ENCODE peak calls at places on chromosome 6, in nine cellular contexts. T, A, E, U, N, O, I, V and B are unnamed samples.
A peak's percentile ranks its signal among the peaks of the same experiment; 100 is the strongest.

GRCh38 chr6:25774120-25774730 is 19.7 kb downstream of the SLC17A4 start:
- DNase-seq in T (no peak), A (no peak), E (no peak), U (no peak), N (no peak), O (no peak), I (no peak), V (no peak), B (no peak)

GRCh38 chr6:64034840-64035656 is 399.4 kb downstream of the PHF3 start:
- DNase-seq in T (no peak), A (no peak), E (no peak), U (no peak), N (peak; percentile 76), O (no peak), I (no peak), V (no peak), B (no peak)

GRCh38 chr6:41074692-41075436 is 2.1 kb downstream of the NFYA start:
- DNase-seq in T (no peak), A (no peak), E (no peak), U (peak; percentile 38), N (no peak), O (no peak), I (no peak), V (no peak), B (peak; percentile 49)

GRCh38 chr6:128740951-128741350 is 142.0 kb upstream of the LAMA2 start:
- DNase-seq in T (no peak), A (no peak), E (no peak), U (no peak), N (no peak), O (no peak), I (no peak), V (no peak), B (no peak)

GRCh38 chr6:84635081-84635745 is 129.2 kb downstream of the TBX18 start:
- DNase-seq in T (no peak), A (no peak), E (no peak), U (peak; percentile 79), N (no peak), O (no peak), I (no peak), V (no peak), B (no peak)

GRCh38 chr6:45566882-45567281 is 189.1 kb upstream of the SUPT3H start:
- DNase-seq in T (no peak), A (no peak), E (no peak), U (peak; percentile 31), N (no peak), O (no peak), I (no peak), V (no peak), B (no peak)

GRCh38 chr6:149046164-149046821 is 271.2 kb upstream of the TAB2 start:
- DNase-seq in T (no peak), A (no peak), E (no peak), U (no peak), N (no peak), O (no peak), I (no peak), V (no peak), B (no peak)

GRCh38 chr6:53603381-53604121 is 58.6 kb upstream of the GCLC start:
- DNase-seq in T (no peak), A (no peak), E (no peak), U (peak; percentile 32), N (no peak), O (no peak), I (no peak), V (no peak), B (peak; percentile 49)

GRCh38 chr6:118785601-118786000 is 108.4 kb upstream of the ASF1A start:
- DNase-seq in T (no peak), A (no peak), E (no peak), U (no peak), N (no peak), O (no peak), I (no peak), V (no peak), B (no peak)

GRCh38 chr6:91082311-91082803 is 495.5 kb upstream of the MAP3K7 start:
- DNase-seq in T (no peak), A (no peak), E (no peak), U (no peak), N (no peak), O (no peak), I (no peak), V (no peak), B (no peak)

GRCh38 chr6:39755231-39755630 is 30.0 kb upstream of the KIF6 start:
- DNase-seq in T (no peak), A (no peak), E (no peak), U (peak; percentile 39), N (no peak), O (no peak), I (no peak), V (no peak), B (no peak)

GRCh38 chr6:41505084-41506049 is 40.8 kb upstream of the FOXP4 start:
- DNase-seq in T (no peak), A (peak; percentile 81), E (no peak), U (peak; percentile 86), N (peak; percentile 15), O (no peak), I (peak; percentile 44), V (peak; percentile 63), B (peak; percentile 74)

GRCh38 chr6:46848684-46849360 is 55.6 kb downstream of the MEP1A start:
- DNase-seq in T (peak; percentile 39), A (peak; percentile 85), E (peak; percentile 82), U (peak; percentile 78), N (peak; percentile 67), O (peak; percentile 32), I (peak; percentile 17), V (peak; percentile 88), B (peak; percentile 81)

GRCh38 chr6:55866110-55866509 is 9.3 kb downstream of the BMP5 start:
- DNase-seq in T (no peak), A (no peak), E (no peak), U (no peak), N (peak; percentile 72), O (no peak), I (no peak), V (no peak), B (no peak)

GRCh38 chr6:16684195-16684689 is 77.0 kb downstream of the ATXN1 start:
- DNase-seq in T (no peak), A (no peak), E (no peak), U (peak; percentile 19), N (no peak), O (no peak), I (no peak), V (no peak), B (peak; percentile 35)

GRCh38 chr6:15413558-15414257 is 167.8 kb downstream of the JARID2 start:
- DNase-seq in T (no peak), A (no peak), E (no peak), U (peak; percentile 78), N (no peak), O (no peak), I (no peak), V (no peak), B (no peak)

GRCh38 chr6:131063028-131063763 is at the start of gene EPB41L2:
- DNase-seq in T (peak; percentile 67), A (peak; percentile 89), E (peak; percentile 79), U (peak; percentile 91), N (peak; percentile 88), O (peak; percentile 3), I (no peak), V (peak; percentile 90), B (peak; percentile 90)

GRCh38 chr6:166313255-166314070 is 5.3 kb upstream of the PRR18 start:
- DNase-seq in T (peak; percentile 29), A (no peak), E (no peak), U (peak; percentile 62), N (peak; percentile 64), O (peak; percentile 18), I (peak; percentile 8), V (peak; percentile 32), B (peak; percentile 31)

GRCh38 chr6:157248264-157248663 is 75.1 kb downstream of the TMEM242 start:
- DNase-seq in T (no peak), A (no peak), E (no peak), U (no peak), N (no peak), O (no peak), I (no peak), V (no peak), B (no peak)

GRCh38 chr6:72580281-72580940 is 41.5 kb upstream of the KCNQ5 start:
- DNase-seq in T (no peak), A (no peak), E (no peak), U (peak; percentile 88), N (peak; percentile 75), O (peak; percentile 76), I (peak; percentile 84), V (no peak), B (peak; percentile 26)

GRCh38 chr6:137188855-137189254 is 15.4 kb upstream of the IL22RA2 start:
- DNase-seq in T (no peak), A (no peak), E (no peak), U (no peak), N (no peak), O (no peak), I (no peak), V (no peak), B (no peak)

GRCh38 chr6:133587841-133588240 is 301.1 kb upstream of the TCF21 start:
- DNase-seq in T (no peak), A (no peak), E (no peak), U (peak; percentile 69), N (no peak), O (no peak), I (no peak), V (no peak), B (no peak)

GRCh38 chr6:80527552-80528052 is 421.1 kb downstream of the BCKDHB start:
- DNase-seq in T (no peak), A (no peak), E (no peak), U (no peak), N (peak; percentile 13), O (no peak), I (no peak), V (no peak), B (no peak)

GRCh38 chr6:98574991-98575390 is 259.4 kb upstream of the POU3F2 start:
- DNase-seq in T (no peak), A (peak; percentile 22), E (peak; percentile 75), U (no peak), N (no peak), O (no peak), I (no peak), V (peak; percentile 14), B (no peak)